ENCODE peak calls at places on chromosome 1, in seven cellular contexts. N is ELR, A is C1 segment of cervical spinal cord, Y is hypothalamus, S is amygdala, F is neural crest cell, V is HT1080. Z is an unnamed sample.

GRCh38 chr1:62516600-62516999 is 79.8 kb downstream of the USP1 start:
- DNase-seq in S (no peak), V (no peak), A (no peak), F (no peak), Y (no peak), N (no peak), Z (no peak)

GRCh38 chr1:244779410-244779809 is 56.0 kb upstream of the COX20 start:
- DNase-seq in A (no peak), V (no peak), F (no peak), S (no peak), N (peak; percentile 47), Y (no peak), Z (no peak)

GRCh38 chr1:25799758-25800537 is at the start of gene SELENON:
- DNase-seq in V (peak; percentile 54), Y (no peak), A (no peak), N (peak; percentile 60), S (no peak), F (peak; percentile 67), Z (no peak)

GRCh38 chr1:85465099-85465790 is at the start of gene DDAH1:
- DNase-seq in N (peak; percentile 75), A (peak; percentile 55), S (peak; percentile 40), Y (peak; percentile 53), F (peak; percentile 54), V (peak; percentile 59), Z (no peak)

GRCh38 chr1:182634306-182635072 is 30.3 kb upstream of the RGS16 start:
- DNase-seq in S (no peak), A (no peak), V (no peak), Y (no peak), F (no peak), N (no peak), Z (no peak)

GRCh38 chr1:29309621-29310020 is 73.3 kb downstream of the PTPRU start:
- DNase-seq in V (no peak), F (no peak), Y (no peak), A (no peak), S (no peak), N (no peak), Z (no peak)

GRCh38 chr1:206967096-206967851 is 3.0 kb downstream of the FCAMR start:
- DNase-seq in V (peak; percentile 70), N (peak; percentile 35), Y (no peak), F (no peak), S (no peak), A (no peak), Z (no peak)

GRCh38 chr1:33161061-33161681 is 20.7 kb downstream of the TRIM62 start:
- DNase-seq in Y (peak; percentile 76), V (no peak), S (peak; percentile 79), A (peak; percentile 63), F (peak; percentile 56), N (no peak), Z (no peak)

GRCh38 chr1:206700445-206701036 is 15.8 kb downstream of the MAPKAPK2 start:
- DNase-seq in A (no peak), V (no peak), Y (no peak), S (no peak), F (no peak), N (no peak), Z (peak; percentile 33)

GRCh38 chr1:230861970-230862595 is 6.2 kb downstream of the C1orf198 start:
- DNase-seq in F (no peak), V (no peak), Y (no peak), N (no peak), S (no peak), A (no peak), Z (peak; percentile 73)

GRCh38 chr1:185376840-185377635 is 60.0 kb upstream of the IVNS1ABP start:
- DNase-seq in Y (no peak), S (no peak), V (peak; percentile 37), A (no peak), F (no peak), N (peak; percentile 87), Z (no peak)

GRCh38 chr1:31936278-31936965 is 1.7 kb downstream of the PTP4A2 start:
- DNase-seq in S (no peak), V (no peak), F (no peak), A (no peak), Y (peak; percentile 22), N (peak; percentile 52), Z (no peak)

GRCh38 chr1:244063498-244063897 is 12.4 kb downstream of the ZBTB18 start:
- DNase-seq in N (no peak), V (no peak), F (no peak), A (no peak), Y (no peak), S (peak; percentile 21), Z (no peak)

GRCh38 chr1:43238991-43239469 is 30.8 kb upstream of the TMEM125 start:
- DNase-seq in F (no peak), Y (no peak), A (no peak), S (no peak), V (no peak), N (no peak), Z (no peak)

GRCh38 chr1:151661728-151662127 is 49.9 kb downstream of the SNX27 start:
- DNase-seq in Y (no peak), A (no peak), F (no peak), V (no peak), N (no peak), S (no peak), Z (no peak)